ENCODE peak calls at places on chromosomes 5 and 9, in four cellular contexts. J, I, D and E are unnamed samples. For H3K9me3, the result is how much of the 10 kb centered on the place peaks cover.

GRCh38 chr9:98708933-98709911 is at the start of gene GABBR2:
- DNase-seq in J (no peak), I (no peak), D (no peak), E (no peak)

GRCh38 chr9:121637441-121638222 is 13.8 kb upstream of the DAB2IP start:
- DNase-seq in J (no peak), I (no peak), D (peak), E (no peak)

GRCh38 chr9:86580688-86581087 is 226.5 kb upstream of the TUT7 start:
- DNase-seq in J (no peak), I (no peak), D (no peak), E (no peak)

GRCh38 chr9:124291801-124292396 is 34.1 kb downstream of the NEK6 start:
- DNase-seq in J (peak), I (peak), D (no peak), E (no peak)

GRCh38 chr5:88881566-88881965 is 1.4 kb downstream of the MEF2C start:
- DNase-seq in J (no peak), I (no peak), D (no peak), E (no peak)

GRCh38 chr9:70256123-70256551 is 2.6 kb upstream of the SMC5 start:
- DNase-seq in J (no peak), I (no peak), D (no peak), E (no peak)

GRCh38 chr5:176779537-176779936 is 30.8 kb upstream of the UNC5A start:
- DNase-seq in J (no peak), I (peak), D (no peak), E (no peak)

GRCh38 chr9:128552744-128553221 is 396 bp downstream of the SPTAN1 start:
- DNase-seq in J (peak), I (peak), D (no peak), E (no peak)

GRCh38 chr9:111362526-111362925 is 32.5 kb upstream of the OR2K2 start:
- DNase-seq in J (no peak), I (no peak), D (no peak), E (no peak)

GRCh38 chr9:86043999-86044398 is 55.4 kb downstream of the GOLM1 start:
- DNase-seq in J (no peak), I (no peak), D (no peak), E (no peak)

GRCh38 chr9:26685857-26686256 is 206.7 kb downstream of the CAAP1 start:
- DNase-seq in J (no peak), I (no peak), D (no peak), E (no peak)

GRCh38 chr9:97480749-97481148 is 20.7 kb upstream of the TMOD1 start:
- DNase-seq in J (no peak), I (no peak), D (no peak), E (no peak)

GRCh38 chr9:123168526-123168925 is 99.9 kb downstream of the STRBP start:
- DNase-seq in J (no peak), I (no peak), D (no peak), E (no peak)

GRCh38 chr5:26812714-26813113 is 225.7 kb downstream of the CDH9 start:
- DNase-seq in J (no peak), I (no peak), D (no peak), E (no peak)

GRCh38 chr5:26807231-26808199 is 230.9 kb downstream of the CDH9 start:
- DNase-seq in J (no peak), I (no peak), D (no peak), E (no peak)

GRCh38 chr5:26813235-26813634 is 225.2 kb downstream of the CDH9 start:
- DNase-seq in J (no peak), I (no peak), D (no peak), E (no peak)
- H3K9me3 ChIP-seq in J (under half), I (under half), D (under half), E (under half)

GRCh38 chr5:174307031-174307408 is 261.5 kb downstream of the NSG2 start:
- DNase-seq in J (no peak), I (no peak), D (no peak), E (no peak)

GRCh38 chr5:174311121-174311520 is 265.6 kb downstream of the NSG2 start:
- DNase-seq in J (no peak), I (peak), D (no peak), E (no peak)

GRCh38 chr5:174310243-174310642 is 264.7 kb downstream of the NSG2 start:
- DNase-seq in J (no peak), I (peak), D (no peak), E (no peak)

GRCh38 chr5:174307656-174308271 is 262.3 kb downstream of the NSG2 start:
- DNase-seq in J (no peak), I (no peak), D (no peak), E (no peak)

DNA sequence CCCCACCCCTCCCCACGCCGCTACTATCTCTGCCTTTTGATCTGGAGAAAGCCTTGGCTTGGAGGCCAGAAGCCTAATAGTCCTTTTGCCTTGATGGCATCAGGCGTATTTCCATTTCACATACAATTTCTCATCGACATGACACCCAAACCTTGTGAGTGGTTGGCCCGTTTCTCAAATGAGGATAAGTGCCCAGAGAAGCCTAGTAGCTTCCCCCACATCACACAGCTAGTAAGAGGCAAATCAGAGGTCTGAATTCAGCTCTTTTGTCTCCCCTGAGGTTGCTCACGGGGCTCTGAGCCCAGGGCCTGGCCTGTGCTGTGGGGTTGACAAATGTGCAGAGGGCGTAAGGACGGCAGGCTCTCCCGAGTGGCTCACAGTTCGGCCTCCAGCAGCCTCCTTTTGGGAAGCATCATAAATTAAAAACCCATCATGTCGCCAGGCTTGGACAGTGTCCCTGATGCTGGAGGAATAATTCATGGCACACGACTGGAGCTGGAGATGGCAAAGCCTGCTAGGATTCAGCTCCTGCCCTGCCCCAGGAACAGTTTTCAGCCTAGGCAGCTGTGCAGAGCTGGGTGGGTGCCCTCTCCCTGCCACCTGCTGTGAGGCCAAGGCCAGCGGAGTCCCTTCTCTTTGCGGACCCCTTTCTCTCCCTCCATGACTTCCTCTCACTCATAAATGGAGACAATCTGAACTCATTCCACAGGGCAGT is 263.8 kb downstream of the NSG2 start:
- DNase-seq in J (no peak), I (peak), D (no peak), E (no peak)
- H3K9me3 ChIP-seq in J (under half), I (under half), D (under half), E (under half)

GRCh38 chr5:141411575-141411974 is 1.2 kb upstream of the PCDHGA10 start:
- DNase-seq in J (no peak), I (no peak), D (no peak), E (no peak)
- H3K9me3 ChIP-seq in J (half or more), I (half or more), D (under half), E (half or more)

GRCh38 chr5:179124853-179125788 is 64.9 kb downstream of the ZNF354C start:
- DNase-seq in J (peak), I (peak), D (no peak), E (no peak)

GRCh38 chr5:179126506-179126991 is 66.4 kb downstream of the ZNF354C start:
- DNase-seq in J (peak), I (peak), D (no peak), E (no peak)

GRCh38 chr5:179127136-179128040 is 67.2 kb downstream of the ZNF354C start:
- DNase-seq in J (peak), I (peak), D (no peak), E (no peak)

GRCh38 chr5:179124329-179124852 is 64.2 kb downstream of the ZNF354C start:
- DNase-seq in J (peak), I (peak), D (no peak), E (no peak)

DNA sequence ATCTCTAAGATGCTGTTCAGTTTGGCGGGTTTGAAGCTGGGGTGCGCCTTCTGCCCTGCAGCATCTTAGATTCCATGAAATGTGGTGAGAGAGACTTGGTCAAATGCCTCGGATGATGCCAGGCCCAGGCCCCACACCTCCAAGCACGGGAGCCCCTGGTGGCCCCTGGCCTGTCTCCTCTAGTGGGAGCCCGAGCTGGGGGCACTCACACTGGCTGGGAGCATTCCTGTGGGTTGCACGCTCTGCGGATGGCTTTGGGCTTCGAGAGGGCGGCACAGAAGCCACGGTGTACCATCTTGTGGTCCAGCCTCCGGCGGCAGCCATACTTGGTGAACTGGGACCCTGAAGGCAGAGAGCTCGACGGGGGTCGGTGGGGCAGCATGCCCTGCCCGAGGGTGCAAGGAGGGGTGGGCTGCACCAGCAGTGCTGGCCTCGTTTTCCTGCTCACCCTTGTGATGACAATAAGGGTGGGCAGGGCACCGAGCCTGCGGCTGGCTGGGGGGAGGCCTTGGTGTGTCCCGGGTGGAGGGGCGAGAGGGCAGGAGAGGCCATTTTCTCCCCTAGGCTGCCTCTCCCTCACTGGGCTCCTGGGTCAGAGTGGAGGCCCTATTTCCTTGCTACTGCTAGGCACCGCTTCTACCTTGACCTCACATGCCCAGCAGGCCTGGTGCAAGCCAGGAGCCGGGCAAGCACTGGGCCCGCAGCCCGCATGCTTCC is 65.8 kb downstream of the ZNF354C start:
- DNase-seq in J (peak), I (peak), D (no peak), E (no peak)
- H3K9me3 ChIP-seq in J (under half), I (under half), D (under half), E (under half)

DNA sequence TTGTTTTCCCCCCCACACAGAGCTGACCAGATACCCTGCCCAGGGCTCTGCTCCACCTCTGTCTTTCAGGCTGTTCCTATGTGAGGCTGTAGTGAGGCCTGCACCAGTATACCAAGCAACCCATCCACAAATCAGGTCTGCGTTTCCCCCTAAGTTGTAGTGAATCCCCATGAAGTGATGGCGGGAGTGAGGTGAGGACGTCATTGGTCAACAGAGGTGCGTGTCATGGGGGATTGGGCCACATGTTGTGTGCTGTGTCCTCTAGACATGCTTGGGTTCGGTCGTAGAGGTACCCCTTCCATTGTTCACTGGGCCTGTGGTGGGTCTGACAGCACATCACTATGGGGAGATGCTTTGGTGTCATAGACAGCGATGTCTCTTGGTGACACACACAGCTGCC is 184.6 kb downstream of the CACNA1B start:
- DNase-seq in J (no peak), I (no peak), D (no peak), E (no peak)
- H3K9me3 ChIP-seq in J (under half), I (under half), D (under half), E (under half)

DNA sequence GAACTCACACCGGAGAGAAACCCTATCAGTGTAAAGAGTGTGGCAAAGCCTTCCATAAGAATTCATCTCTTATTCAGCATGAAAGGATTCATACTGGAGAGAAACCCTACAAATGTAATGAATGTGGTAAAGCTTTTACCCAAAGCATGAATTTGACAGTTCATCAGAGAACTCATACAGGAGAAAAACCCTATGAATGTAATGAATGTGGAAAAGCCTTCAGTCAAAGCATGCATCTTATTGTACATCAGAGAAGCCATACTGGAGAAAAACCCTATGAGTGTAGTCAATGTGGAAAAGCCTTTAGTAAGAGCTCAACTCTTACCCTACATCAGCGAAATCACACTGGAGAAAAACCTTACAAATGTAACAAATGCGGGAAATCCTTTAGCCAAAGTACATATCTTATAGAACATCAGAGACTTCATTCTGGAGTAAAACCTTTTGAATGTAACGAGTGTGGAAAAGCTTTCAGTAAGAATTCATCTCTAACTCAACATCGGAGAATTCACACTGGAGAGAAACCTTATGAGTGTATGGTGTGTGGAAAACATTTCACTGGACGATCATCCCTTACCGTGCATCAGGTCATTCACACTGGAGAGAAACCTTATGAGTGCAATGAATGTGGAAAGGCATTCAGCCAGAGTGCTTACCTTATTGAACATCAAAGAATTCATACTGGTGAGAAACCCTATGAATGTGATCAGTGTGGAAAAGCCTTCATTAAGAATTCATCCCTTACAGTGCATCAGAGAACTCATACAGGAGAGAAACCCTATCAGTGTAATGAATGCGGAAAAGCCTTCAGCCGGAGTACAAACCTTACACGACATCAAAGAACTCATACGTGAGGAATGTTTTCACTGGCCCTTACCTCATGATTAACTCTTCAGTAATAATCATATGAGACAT is 8.9 kb upstream of the ZNF454 start:
- DNase-seq in J (no peak), I (no peak), D (no peak), E (no peak)
- H3K9me3 ChIP-seq in J (half or more), I (half or more), D (half or more), E (half or more)

GRCh38 chr5:65946198-65946745 is 19.9 kb downstream of the ERBIN start:
- DNase-seq in J (no peak), I (no peak), D (no peak), E (no peak)
- H3K9me3 ChIP-seq in J (under half), I (under half), D (under half), E (under half)

GRCh38 chr9:92846662-92847145 is 31.1 kb downstream of the ZNF484 start:
- DNase-seq in J (no peak), I (no peak), D (no peak), E (no peak)
- H3K9me3 ChIP-seq in J (half or more), I (under half), D (half or more), E (half or more)

GRCh38 chr5:162768962-162769464 is 668.4 kb upstream of the CCNG1 start:
- DNase-seq in J (no peak), I (no peak), D (no peak), E (no peak)
- H3K9me3 ChIP-seq in J (under half), I (under half), D (under half), E (under half)